ENCODE peak calls at places on chromosomes 13 and 19, in nine cellular contexts. I, W, J, U, C, N, Y, Z and E are unnamed samples.

GRCh38 chr19:54803410-54803809 is at the start of gene KIR2DL4:
- DNase-seq in N (no peak), W (no peak), I (no peak), U (no peak), Y (peak; percentile 10), C (no peak), J (no peak), Z (no peak), E (no peak)

GRCh38 chr13:49400755-49401659 is 42.9 kb downstream of the CAB39L start:
- DNase-seq in N (no peak), C (peak; percentile 45), Y (peak; percentile 22), U (no peak), J (no peak), I (peak; percentile 46), W (peak; percentile 80), Z (peak; percentile 71), E (no peak)

GRCh38 chr19:43532571-43532961 is 422 bp upstream of the ZNF575 start:
- DNase-seq in Y (peak; percentile 82), N (no peak), J (peak; percentile 68), I (no peak), C (peak; percentile 73), Z (no peak), U (peak; percentile 79), W (peak; percentile 80), E (no peak)

GRCh38 chr13:20901668-20902437 is 693 bp downstream of the XPO4 start:
- DNase-seq in Y (peak; percentile 57), C (no peak), Z (peak; percentile 77), U (peak; percentile 24), N (no peak), I (no peak), W (no peak), J (peak; percentile 26), E (no peak)

GRCh38 chr13:79060216-79060615 is 345.8 kb downstream of the RBM26 start:
- DNase-seq in Y (no peak), N (no peak), I (no peak), U (no peak), Z (no peak), W (no peak), C (no peak), J (no peak), E (no peak)

GRCh38 chr13:73995752-73996151 is 138.5 kb downstream of the KLF12 start:
- DNase-seq in Z (no peak), U (no peak), C (no peak), N (no peak), J (no peak), I (no peak), W (no peak), Y (no peak), E (no peak)

GRCh38 chr13:97321616-97322321 is 99.6 kb downstream of the MBNL2 start:
- DNase-seq in I (no peak), C (no peak), J (no peak), W (no peak), Y (no peak), N (no peak), Z (no peak), U (no peak), E (no peak)

GRCh38 chr19:8148410-8149231 is 771 bp downstream of the FBN3 start:
- DNase-seq in Z (peak; percentile 47), I (no peak), Y (no peak), W (no peak), N (peak; percentile 87), J (no peak), C (no peak), U (no peak), E (no peak)

DNA sequence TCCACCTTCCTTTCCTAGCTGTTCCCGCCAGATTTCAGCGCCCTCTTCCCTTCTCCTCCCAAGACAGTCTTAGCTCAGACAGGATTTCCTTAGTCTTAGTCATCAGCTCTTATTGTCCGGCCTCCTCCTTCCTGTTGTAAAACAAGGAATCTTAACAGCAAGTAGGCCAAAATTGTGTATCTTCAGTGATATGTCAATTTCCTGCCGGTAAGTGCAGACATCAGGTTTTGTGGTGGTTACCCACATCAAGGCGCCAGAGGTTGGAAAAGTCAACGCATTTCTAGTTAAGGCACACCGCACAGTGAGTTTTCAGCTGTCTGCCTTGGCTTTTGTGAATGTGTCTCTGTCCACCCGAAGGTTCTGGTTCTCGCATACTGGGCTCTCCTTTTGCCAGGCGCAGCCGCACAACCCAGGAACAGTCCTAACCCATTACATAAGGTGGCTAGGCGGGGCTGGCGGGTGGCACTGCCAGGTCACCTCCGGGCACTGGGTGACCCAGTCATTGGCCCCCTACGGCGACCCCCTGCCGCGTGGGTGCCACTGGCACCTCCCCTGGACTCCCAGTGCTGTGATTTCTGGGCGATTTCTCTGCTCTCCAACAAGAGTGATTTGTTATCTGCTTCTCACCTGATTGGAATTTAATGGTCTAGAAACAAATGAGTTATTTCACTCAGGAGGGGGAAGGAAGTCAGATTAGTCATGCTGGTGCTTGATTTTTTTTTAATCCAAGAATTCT is 12.9 kb downstream of the COL4A2 start:
- DNase-seq in Y (no peak), U (peak; percentile 62), C (no peak), I (no peak), Z (no peak), J (no peak), N (no peak), W (no peak), E (no peak)
- H3K4me1 ChIP-seq in Y (peaks cover 26% of the 10 kb centered on the region), U (peaks cover 66% of the 10 kb centered on the region), C (no peaks in the 10 kb centered on the region), I (peaks cover 26% of the 10 kb centered on the region), Z (no peaks in the 10 kb centered on the region), J (peaks cover 17% of the 10 kb centered on the region), N (no peaks in the 10 kb centered on the region), W (no peaks in the 10 kb centered on the region), E (peaks cover 12% of the 10 kb centered on the region)

GRCh38 chr13:19591864-19592263 is 30.5 kb upstream of the TPTE2 start:
- DNase-seq in J (no peak), Z (no peak), C (no peak), I (no peak), W (no peak), N (no peak), U (no peak), Y (no peak), E (no peak)

GRCh38 chr13:19590423-19590822 is 29.1 kb upstream of the TPTE2 start:
- DNase-seq in C (no peak), Y (no peak), W (no peak), J (no peak), N (no peak), Z (no peak), U (no peak), I (no peak), E (no peak)

GRCh38 chr13:19587635-19588300 is 26.4 kb upstream of the TPTE2 start:
- DNase-seq in Y (no peak), U (peak; percentile 18), I (peak; percentile 41), Z (peak; percentile 47), W (no peak), N (no peak), J (no peak), C (no peak), E (no peak)

GRCh38 chr13:19586904-19587634 is 25.7 kb upstream of the TPTE2 start:
- DNase-seq in Z (peak; percentile 51), U (no peak), C (peak; percentile 31), N (no peak), W (no peak), I (no peak), J (no peak), Y (peak; percentile 55), E (no peak)

DNA sequence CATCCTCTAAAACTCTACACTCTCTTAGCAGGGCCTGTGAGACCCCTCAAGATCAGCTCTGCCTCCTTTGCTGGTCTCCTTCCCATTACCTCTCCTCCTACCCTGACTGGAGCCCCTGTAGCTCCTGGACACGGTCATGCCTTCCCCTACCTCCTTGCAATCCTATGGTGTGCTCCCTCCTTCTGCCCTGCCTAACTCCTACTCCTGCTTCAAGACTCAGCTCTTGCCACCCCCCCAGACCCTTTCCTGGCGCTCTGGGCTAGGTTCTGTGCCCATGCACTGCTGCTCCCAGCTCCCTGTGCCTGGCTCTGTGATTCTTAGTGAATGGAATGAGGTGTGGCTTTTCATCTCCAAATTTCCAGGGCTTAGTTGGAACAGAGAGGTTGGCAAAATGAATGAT is 28.0 kb upstream of the TPTE2 start:
- DNase-seq in Z (no peak), N (no peak), C (no peak), I (no peak), U (no peak), Y (no peak), J (no peak), W (no peak), E (no peak)
- TF ChIP-seq EP300 in Z (no peak), N (no peak), C (no peak), I (no peak), U (no peak), Y (no peak), J (no peak), W (no peak), E (no peak)

GRCh38 chr19:40605201-40605971 is 4.2 kb downstream of the LTBP4 start:
- DNase-seq in U (peak; percentile 99), J (peak; percentile 77), N (peak; percentile 81), W (peak; percentile 86), I (no peak), C (peak; percentile 86), Y (peak; percentile 93), Z (peak; percentile 85), E (peak; percentile 90)

GRCh38 chr19:40604647-40605200 is 3.6 kb downstream of the LTBP4 start:
- DNase-seq in U (no peak), C (no peak), J (peak; percentile 73), Y (peak; percentile 76), I (no peak), W (peak; percentile 79), Z (peak; percentile 57), N (no peak), E (no peak)

GRCh38 chr19:40601061-40601973 is at the start of gene LTBP4:
- DNase-seq in C (no peak), I (no peak), Z (peak; percentile 88), Y (peak; percentile 70), U (no peak), W (peak; percentile 89), N (no peak), J (peak; percentile 88), E (no peak)

GRCh38 chr19:40603071-40603718 is 2.0 kb downstream of the LTBP4 start:
- DNase-seq in N (no peak), C (no peak), Z (peak; percentile 85), Y (no peak), J (no peak), U (no peak), I (no peak), W (no peak), E (no peak)

DNA sequence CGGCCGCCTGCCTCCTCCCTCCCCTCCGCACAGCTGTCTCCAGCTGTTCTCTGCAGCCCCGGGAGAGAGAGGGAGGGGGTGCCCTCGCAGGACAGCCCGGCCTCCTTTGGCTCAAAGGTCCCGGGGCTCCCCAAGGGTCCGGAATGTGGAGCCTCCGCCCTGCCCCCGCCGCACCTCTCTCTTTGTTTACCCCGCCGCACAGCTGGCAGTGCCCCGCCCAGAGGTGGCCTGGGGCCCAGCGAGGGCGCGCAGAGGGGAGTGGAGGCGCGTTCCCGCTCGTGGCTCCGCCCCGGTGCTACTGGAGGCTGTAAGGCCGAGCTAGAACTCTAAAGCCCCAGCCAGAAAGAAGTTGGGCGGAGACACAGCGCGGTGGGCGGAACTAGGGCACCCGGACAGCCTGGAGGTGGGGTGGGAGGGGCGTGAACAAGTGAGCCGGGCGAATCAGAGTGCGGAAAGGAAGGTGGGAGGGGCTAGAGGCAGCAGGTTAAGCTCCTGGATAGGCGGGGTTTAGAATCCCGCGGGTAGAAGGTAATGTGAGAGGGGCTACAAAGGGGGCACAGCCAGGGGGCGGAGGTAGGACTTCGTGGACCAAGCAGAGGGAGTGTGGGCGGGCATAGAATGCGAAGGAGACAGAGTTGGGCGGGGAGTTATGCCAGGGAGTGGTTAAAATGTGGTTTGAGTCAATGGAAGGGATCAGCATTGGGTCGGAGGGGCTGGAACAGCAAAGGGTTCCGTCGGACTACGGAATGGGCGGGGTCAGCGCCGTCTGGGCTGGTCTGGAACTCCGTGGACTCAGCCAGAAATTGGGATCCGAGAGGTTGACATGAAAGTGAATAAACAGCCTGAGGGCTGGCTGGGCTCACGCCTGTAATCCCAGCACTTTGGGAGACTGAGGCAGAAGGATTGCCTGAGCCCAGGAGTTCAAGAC is 2.8 kb downstream of the LTBP4 start:
- DNase-seq in W (peak; percentile 99), C (peak; percentile 99), U (peak; percentile 99), Y (peak; percentile 100), N (peak; percentile 97), Z (peak; percentile 99), I (peak; percentile 99), J (peak; percentile 98), E (peak; percentile 99)
- TF ChIP-seq POLR2A in W (no peak), C (no peak), U (peak; percentile 20), Y (peak; percentile 61), N (no peak), Z (no peak), I (peak; percentile 81), J (no peak), E (no peak)

DNA sequence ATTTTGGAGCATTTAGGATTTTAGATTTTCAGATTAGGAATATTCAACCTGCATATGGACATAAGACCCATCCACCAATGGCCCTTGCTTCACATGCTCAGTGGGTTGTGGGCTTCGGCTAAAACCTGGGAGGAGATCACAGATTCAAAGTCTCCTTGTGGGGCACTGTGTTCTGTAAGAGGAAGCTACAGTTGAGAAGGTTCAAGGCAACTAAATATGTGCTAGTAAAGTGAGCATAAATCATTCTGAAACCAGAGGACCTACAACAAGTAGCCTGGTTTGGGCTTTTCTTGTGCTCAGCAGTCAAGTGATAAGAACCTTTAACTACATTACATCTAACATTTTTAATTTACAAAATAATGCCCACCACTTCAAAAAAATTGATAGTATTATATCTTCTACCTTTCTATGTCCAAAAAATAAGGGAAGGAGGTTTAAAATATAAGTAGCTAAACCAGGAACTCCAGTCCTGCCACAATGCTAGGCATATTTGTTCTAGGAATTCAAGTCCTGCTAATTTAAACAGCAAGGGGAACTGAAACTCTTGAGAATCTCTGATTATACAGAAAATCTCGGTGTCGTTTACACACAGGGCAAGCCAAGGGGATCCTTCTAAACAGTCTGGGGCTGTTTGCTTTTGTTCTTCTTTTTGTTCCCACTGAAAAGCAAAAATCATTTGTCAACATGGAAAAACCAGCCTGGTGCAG is 36.6 kb downstream of the FOXO1 start:
- DNase-seq in N (no peak), C (no peak), Y (no peak), I (no peak), Z (no peak), J (no peak), U (no peak), W (no peak), E (no peak)
- H3K4me1 ChIP-seq in N (peaks cover 3% of the 10 kb centered on the region), C (no peaks in the 10 kb centered on the region), Y (peaks cover 18% of the 10 kb centered on the region), I (peaks cover 31% of the 10 kb centered on the region), Z (no peaks in the 10 kb centered on the region), J (peaks cover 18% of the 10 kb centered on the region), U (no peaks in the 10 kb centered on the region), W (no peaks in the 10 kb centered on the region), E (peaks cover 17% of the 10 kb centered on the region)